ENCODE peak calls at places on chromosomes 5 and 9, in five cellular contexts. N is midbrain, Z is C1 segment of cervical spinal cord, U is choroid plexus epithelial cell, B is HTR-8/SVneo. P is an unnamed sample.

GRCh38 chr5:9265391-9266287 is 280.2 kb downstream of the SEMA5A start:
- DNase-seq in Z (no peak), B (peak), U (peak), N (no peak), P (no peak)

GRCh38 chr5:147507480-147508126 is 2.3 kb downstream of the DPYSL3 start:
- DNase-seq in N (no peak), B (no peak), Z (no peak), U (peak), P (no peak)

GRCh38 chr5:124923131-124923530 is 176.7 kb upstream of the ZNF608 start:
- DNase-seq in B (no peak), Z (peak), U (peak), N (peak), P (peak)

GRCh38 chr9:120507936-120508510 is 71.9 kb downstream of the CDK5RAP2 start:
- DNase-seq in N (no peak), Z (no peak), U (no peak), B (no peak), P (no peak)

GRCh38 chr5:56900858-56901578 is 8.4 kb upstream of the SETD9 start:
- DNase-seq in B (peak), Z (no peak), U (peak), N (peak), P (peak)

GRCh38 chr5:150517272-150518152 is 9.6 kb downstream of the NDST1 start:
- DNase-seq in U (peak), N (no peak), Z (no peak), B (peak), P (no peak)

GRCh38 chr5:157245477-157245876 is 20.4 kb upstream of the CYFIP2 start:
- DNase-seq in B (no peak), Z (no peak), U (no peak), N (no peak), P (no peak)

GRCh38 chr5:90201923-90202322 is 207.6 kb downstream of the CETN3 start:
- DNase-seq in N (no peak), U (peak), B (no peak), Z (no peak), P (no peak)

GRCh38 chr9:101737165-101737704 is 1.2 kb downstream of the GRIN3A start:
- DNase-seq in B (no peak), Z (no peak), N (no peak), U (no peak), P (no peak)

GRCh38 chr5:179273074-179273435 is 72.2 kb downstream of the ADAMTS2 start:
- DNase-seq in Z (no peak), N (no peak), B (no peak), U (no peak), P (no peak)

GRCh38 chr9:93665566-93666278 is 89.3 kb downstream of the PHF2 start:
- DNase-seq in Z (no peak), U (no peak), B (no peak), N (no peak), P (no peak)

GRCh38 chr5:69491838-69492390 is 676 bp upstream of the OCLN start:
- DNase-seq in B (no peak), U (no peak), Z (no peak), N (no peak), P (no peak)

GRCh38 chr5:44952376-44952775 is 143.6 kb downstream of the MRPS30 start:
- DNase-seq in U (peak), B (peak), N (no peak), Z (no peak), P (peak)

GRCh38 chr5:143445726-143446125 is 42.2 kb upstream of the NR3C1 start:
- DNase-seq in Z (no peak), B (no peak), N (no peak), U (peak), P (no peak)

GRCh38 chr9:133304158-133304470 is 29.1 kb upstream of the ABO start:
- DNase-seq in B (no peak), U (no peak), N (no peak), Z (no peak), P (no peak)

GRCh38 chr9:104931256-104931655 is 3.3 kb upstream of the ABCA1 start:
- DNase-seq in U (peak), Z (no peak), B (no peak), N (no peak), P (no peak)

GRCh38 chr5:142597546-142598337 is 88.1 kb downstream of the FGF1 start:
- DNase-seq in B (peak), Z (peak), U (peak), N (peak), P (peak)

GRCh38 chr5:149391524-149391923 is 12.4 kb upstream of the IL17B start:
- DNase-seq in Z (no peak), U (no peak), B (no peak), N (no peak), P (no peak)

GRCh38 chr9:131854334-131854733 is 114.5 kb upstream of the RAPGEF1 start:
- DNase-seq in N (no peak), U (peak), Z (no peak), B (no peak), P (no peak)

GRCh38 chr5:95958308-95959014 is 3.2 kb downstream of the ELL2 start:
- DNase-seq in N (no peak), B (no peak), Z (no peak), U (peak), P (no peak)

GRCh38 chr9:114925672-114926071 is 4.7 kb downstream of the TNFSF8 start:
- DNase-seq in B (no peak), U (no peak), N (no peak), Z (no peak), P (no peak)

GRCh38 chr9:131887680-131888079 is 147.8 kb upstream of the RAPGEF1 start:
- DNase-seq in N (no peak), U (no peak), Z (no peak), B (no peak), P (no peak)

GRCh38 chr5:134242146-134242545 is 16.3 kb upstream of the PPP2CA start:
- DNase-seq in U (peak), B (no peak), N (peak), Z (no peak), P (peak)

GRCh38 chr9:112091805-112092204 is 83.3 kb downstream of the SUSD1 start:
- DNase-seq in B (no peak), U (peak), Z (no peak), N (peak), P (peak)

GRCh38 chr9:78605029-78605930 is 308.4 kb downstream of the PSAT1 start:
- DNase-seq in Z (no peak), B (no peak), U (no peak), N (no peak), P (no peak)

GRCh38 chr5:33312631-33313030 is 128.1 kb upstream of the TARS1 start:
- DNase-seq in N (no peak), Z (no peak), B (no peak), U (peak), P (no peak)

P was measured in pons.